ENCODE peak calls at places on chromosomes 2 and 18, in nine cellular contexts. M is heart left ventricle; K is neural progenitor cell; T is heart right ventricle; A is IMR-90; U is lower lobe of right lung; R is aorta; C is effector memory CD4-positive, alpha-beta T cell; G is OCI-LY7. Q is an unnamed sample.

GRCh38 chr2:113370478-113371091 is 66.9 kb upstream of the ZNG1B start:
- DNase-seq in C (peak; percentile 37), U (peak; percentile 69), G (peak; percentile 59), T (peak; percentile 42), M (peak; percentile 55), K (peak; percentile 85), A (peak; percentile 72), R (no peak), Q (no peak)

GRCh38 chr2:202627042-202627441 is 7.7 kb upstream of the FAM117B start:
- DNase-seq in T (no peak), A (no peak), K (no peak), G (no peak), C (no peak), R (no peak), M (no peak), U (no peak), Q (no peak)

GRCh38 chr18:78607221-78607620 is 372.4 kb upstream of the SALL3 start:
- DNase-seq in R (peak; percentile 25), G (no peak), C (no peak), A (no peak), T (no peak), U (no peak), M (no peak), K (no peak), Q (no peak)

GRCh38 chr2:238484522-238485452 is 58.1 kb downstream of the ASB1 start:
- DNase-seq in G (no peak), K (no peak), U (no peak), C (no peak), T (no peak), R (peak; percentile 70), A (no peak), M (no peak), Q (no peak)

GRCh38 chr2:54158311-54158710 is 42.9 kb downstream of the ACYP2 start:
- DNase-seq in T (no peak), K (no peak), G (no peak), M (no peak), A (no peak), U (no peak), C (no peak), R (no peak), Q (no peak)

GRCh38 chr2:225270053-225270452 is 129.5 kb upstream of the NYAP2 start:
- DNase-seq in R (no peak), U (no peak), G (peak; percentile 74), M (no peak), A (no peak), C (no peak), K (no peak), T (no peak), Q (no peak)

GRCh38 chr18:31680836-31681568 is 3.4 kb downstream of the B4GALT6 start:
- DNase-seq in R (no peak), C (no peak), G (peak; percentile 54), A (no peak), K (no peak), M (no peak), U (no peak), T (no peak), Q (no peak)

GRCh38 chr2:241984271-241984655 is 114.7 kb downstream of the RTP5 start:
- DNase-seq in C (no peak), G (no peak), K (no peak), M (no peak), U (no peak), T (no peak), A (no peak), R (no peak), Q (no peak)

GRCh38 chr2:10447300-10448207 is 573 bp downstream of the ODC1 start:
- DNase-seq in A (peak; percentile 47), R (no peak), M (no peak), K (peak; percentile 38), T (no peak), G (peak; percentile 81), C (no peak), U (peak; percentile 83), Q (peak; percentile 57)

GRCh38 chr2:34103437-34103836 is 504.3 kb upstream of the FAM98A start:
- DNase-seq in R (no peak), T (no peak), U (no peak), C (no peak), M (no peak), G (no peak), A (no peak), K (no peak), Q (no peak)

GRCh38 chr18:63480476-63480875 is 3.7 kb downstream of the SERPINB5 start:
- DNase-seq in C (no peak), R (no peak), G (no peak), A (no peak), T (no peak), U (no peak), M (no peak), K (no peak), Q (no peak)

DNA sequence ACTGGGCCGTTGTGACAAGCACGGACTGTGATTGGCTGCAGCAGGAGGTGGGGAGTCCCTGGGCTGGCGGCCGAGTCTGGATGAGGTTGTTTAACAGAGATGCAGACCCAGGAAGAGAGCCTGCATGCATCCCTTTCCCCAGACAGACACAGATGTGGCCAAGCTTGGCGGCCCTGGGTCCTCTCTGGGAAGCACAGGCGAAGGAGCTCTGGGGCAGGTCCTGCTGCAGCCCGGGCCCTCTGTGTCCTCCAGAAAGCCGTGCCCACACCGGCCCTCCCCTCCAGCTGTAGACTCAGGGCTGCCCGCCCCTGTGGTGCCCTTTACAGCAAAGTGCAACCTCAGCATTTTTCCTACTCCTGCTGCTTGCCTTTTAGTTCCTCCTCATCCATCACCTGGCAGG is 74.8 kb downstream of the CTIF start:
- DNase-seq in C (no peak), U (no peak), R (peak; percentile 90), A (peak; percentile 49), G (no peak), T (peak; percentile 52), K (no peak), M (no peak), Q (peak; percentile 82)
- H3K27ac ChIP-seq in C (no peak overlapping the region), U (no peak overlapping the region), R (peak overlapping the region; percentile 95), A (no peak overlapping the region), G (no peak overlapping the region), T (no peak overlapping the region), K (no peak overlapping the region), M (no peak overlapping the region), Q (peak overlapping the region; percentile 79)

GRCh38 chr2:48562281-48562680 is 32.3 kb downstream of the STON1 start:
- DNase-seq in M (no peak), T (no peak), U (no peak), A (no peak), C (no peak), G (no peak), K (no peak), R (no peak), Q (no peak)
- H3K27ac ChIP-seq in M (no peak overlapping the region), T (no peak overlapping the region), U (no peak overlapping the region), A (no peak overlapping the region), C (no peak overlapping the region), G (no peak overlapping the region), K (no peak overlapping the region), R (no peak overlapping the region), Q (no peak overlapping the region)

GRCh38 chr2:179580378-179581146 is 280.9 kb downstream of the ZNF385B start:
- DNase-seq in M (peak; percentile 36), R (no peak), A (no peak), U (no peak), K (no peak), C (no peak), G (no peak), T (peak; percentile 34), Q (no peak)
- H3K27ac ChIP-seq in M (no peak overlapping the region), R (no peak overlapping the region), A (no peak overlapping the region), U (peak overlapping the region; percentile 25), K (no peak overlapping the region), C (no peak overlapping the region), G (no peak overlapping the region), T (no peak overlapping the region), Q (no peak overlapping the region)

GRCh38 chr2:74715071-74715791 is 61.2 kb downstream of the SEMA4F start:
- DNase-seq in K (peak; percentile 90), C (peak; percentile 54), M (peak; percentile 77), A (peak; percentile 72), G (peak; percentile 64), T (peak; percentile 78), U (peak; percentile 88), R (peak; percentile 94), Q (peak; percentile 71)
- H3K27ac ChIP-seq in K (no peak overlapping the region), C (no peak overlapping the region), M (no peak overlapping the region), A (peak overlapping the region; percentile 55), G (no peak overlapping the region), T (peak overlapping the region; percentile 45), U (peak overlapping the region; percentile 13), R (peak overlapping the region; percentile 11), Q (no peak overlapping the region)

DNA sequence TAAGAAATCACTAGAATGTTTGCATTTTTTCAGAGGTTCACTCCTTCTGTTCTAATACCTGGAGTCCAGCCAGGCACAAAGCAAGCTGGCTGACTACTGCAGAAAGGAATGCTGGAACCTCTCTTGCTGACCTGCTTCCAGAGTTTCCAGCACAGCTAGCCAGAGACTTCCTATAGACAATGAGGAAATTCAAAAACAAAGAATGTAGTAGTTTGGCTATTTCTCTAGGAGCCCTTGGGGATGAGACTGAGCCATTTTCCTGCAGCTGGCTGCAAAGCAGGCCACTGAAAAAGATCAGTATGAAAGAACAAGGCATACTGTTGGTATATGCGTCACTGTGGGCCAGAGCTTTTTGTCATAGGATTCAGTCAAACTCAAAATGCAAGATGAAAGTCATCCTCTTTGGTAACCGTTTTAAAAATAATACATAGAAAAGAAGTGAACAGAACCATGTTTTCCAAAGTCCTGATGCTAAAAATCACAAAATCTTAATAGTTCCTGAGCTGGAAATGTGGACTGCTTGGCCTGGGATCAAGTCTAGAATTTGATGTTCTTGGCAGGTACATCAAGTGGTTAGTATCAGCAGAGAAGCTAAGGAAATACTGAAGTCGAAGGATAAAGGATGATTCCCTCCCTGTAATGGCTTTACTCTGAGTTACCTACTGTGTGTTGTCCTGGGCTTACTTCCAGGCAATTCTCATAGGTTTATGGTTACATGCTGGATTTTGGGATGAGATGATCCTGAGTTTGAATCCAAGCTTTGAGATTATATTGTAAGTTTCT is 9.0 kb upstream of the DSEL start:
- DNase-seq in M (peak; percentile 62), A (peak; percentile 99), R (no peak), G (no peak), C (no peak), K (peak; percentile 28), U (peak; percentile 41), T (peak; percentile 13), Q (peak; percentile 2)
- H3K27ac ChIP-seq in M (peak overlapping the region; percentile 49), A (peak overlapping the region; percentile 61), R (peak overlapping the region; percentile 95), G (no peak overlapping the region), C (no peak overlapping the region), K (peak overlapping the region; percentile 27), U (peak overlapping the region; percentile 31), T (peak overlapping the region; percentile 61), Q (peak overlapping the region; percentile 79)

DNA sequence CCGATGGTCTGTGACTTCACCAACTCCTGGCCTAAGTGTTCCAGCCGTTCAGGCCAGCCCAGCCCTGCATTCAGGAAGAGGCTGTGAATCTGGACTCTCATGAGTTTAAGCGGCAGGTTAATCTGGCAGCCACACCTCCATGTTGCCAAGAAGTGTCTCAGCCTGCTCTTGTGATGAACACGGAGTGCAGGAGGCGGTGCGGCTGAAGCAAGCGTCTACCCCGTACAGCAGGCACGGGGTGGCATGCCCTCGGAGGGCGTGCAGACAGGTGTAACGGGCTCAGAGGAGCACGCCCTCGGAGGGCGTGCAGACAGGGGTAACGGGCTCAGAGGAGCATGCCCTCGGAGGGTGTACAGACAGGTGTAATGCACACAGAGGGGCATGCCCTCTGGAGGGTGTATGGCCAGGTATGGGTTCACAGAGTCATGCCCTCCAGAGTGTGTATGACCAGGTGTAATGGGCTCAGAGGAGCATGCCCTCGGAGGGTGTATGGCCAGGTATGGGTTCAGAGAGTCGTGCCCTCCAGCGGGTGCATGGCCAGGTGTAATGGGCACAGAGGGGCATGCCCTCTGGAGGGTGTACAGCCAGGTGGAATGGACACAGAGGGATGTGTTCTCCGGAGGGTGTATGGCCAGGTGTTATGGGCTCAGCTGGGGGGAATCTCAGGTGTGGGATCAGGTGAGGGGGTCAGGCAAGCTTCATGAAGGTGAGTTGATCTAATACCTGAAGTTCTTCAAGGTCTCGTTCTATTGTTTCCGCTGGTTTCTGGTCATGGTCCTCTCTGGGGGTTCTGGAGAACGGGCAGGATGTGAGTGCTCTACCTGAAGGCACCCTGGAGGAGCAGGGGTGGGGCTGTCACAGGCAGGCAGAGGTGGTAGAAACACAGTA is 22.6 kb downstream of the CROCC2 start:
- DNase-seq in M (no peak), T (no peak), C (no peak), G (no peak), R (no peak), A (no peak), U (no peak), K (no peak), Q (no peak)
- H3K27ac ChIP-seq in M (no peak overlapping the region), T (no peak overlapping the region), C (no peak overlapping the region), G (no peak overlapping the region), R (no peak overlapping the region), A (no peak overlapping the region), U (no peak overlapping the region), K (no peak overlapping the region), Q (no peak overlapping the region)

Q was measured in substantia nigra.